ENCODE peak calls at places on chromosomes 7 and 10, in six cellular contexts. C is NCI-H2171, Y is RWPE1, U is spleen, F is mucosa of gallbladder, A is GM04504. Q is an unnamed sample.

GRCh38 chr7:77404635-77405034 is 11.5 kb downstream of the GSAP start:
- DNase-seq in U (no peak), F (no peak), A (no peak), Y (no peak), C (no peak), Q (no peak)

GRCh38 chr10:132362151-132362611 is 30.2 kb downstream of the LRRC27 start:
- DNase-seq in U (peak), C (no peak), F (no peak), A (no peak), Y (no peak), Q (no peak)

GRCh38 chr10:26840938-26841732 is 19.6 kb downstream of the ABI1 start:
- DNase-seq in U (no peak), F (no peak), C (no peak), A (no peak), Y (no peak), Q (no peak)

GRCh38 chr10:12308102-12308501 is 41.2 kb upstream of the CAMK1D start:
- DNase-seq in Y (no peak), C (no peak), F (no peak), A (no peak), U (peak), Q (no peak)

GRCh38 chr10:34091796-34092195 is 723.3 kb downstream of the PARD3 start:
- DNase-seq in U (no peak), Y (no peak), A (no peak), F (no peak), C (no peak), Q (no peak)

GRCh38 chr7:111834367-111834766 is 272.1 kb upstream of the IMMP2L start:
- DNase-seq in A (no peak), U (no peak), Y (no peak), C (no peak), F (no peak), Q (no peak)

GRCh38 chr10:4532467-4532866 is 293.5 kb upstream of the AKR1E2 start:
- DNase-seq in U (no peak), Y (peak), A (peak), F (no peak), C (no peak), Q (peak)

GRCh38 chr7:150570712-150571465 is 3.7 kb downstream of the GIMAP4 start:
- DNase-seq in U (no peak), C (no peak), Y (no peak), A (no peak), F (no peak), Q (no peak)

GRCh38 chr7:97155897-97156418 is 38.5 kb downstream of the SDHAF3 start:
- DNase-seq in U (no peak), A (no peak), F (no peak), Y (no peak), C (no peak), Q (no peak)